ENCODE peak calls at places on chromosome 14, in four cellular contexts. R is H54, X is left cardiac atrium, G is cardiac muscle cell. E is an unnamed sample.

GRCh38 chr14:59175404-59175803 is 13.1 kb upstream of the DAAM1 start:
- DNase-seq in X (no peak), G (no peak), R (no peak), E (no peak)

GRCh38 chr14:50527970-50528369 is 4.4 kb downstream of the MAP4K5 start:
- DNase-seq in G (no peak), X (no peak), R (no peak), E (no peak)

GRCh38 chr14:92389598-92390126 is 66.7 kb downstream of the SLC24A4 start:
- DNase-seq in G (no peak), R (no peak), X (no peak), E (no peak)

GRCh38 chr14:99910337-99911268 is 117.4 kb downstream of the EML1 start:
- DNase-seq in G (no peak), R (peak), X (no peak), E (peak)

GRCh38 chr14:76382495-76382832 is 6.5 kb downstream of the ESRRB start:
- DNase-seq in X (no peak), G (no peak), R (no peak), E (no peak)

GRCh38 chr14:88002421-88002820 is 2.5 kb upstream of the GPR65 start:
- DNase-seq in G (no peak), R (no peak), X (no peak), E (no peak)

GRCh38 chr14:59187802-59188460 is 536 bp upstream of the DAAM1 start:
- DNase-seq in X (peak), R (no peak), G (peak), E (peak)

GRCh38 chr14:76123426-76124095 is 28.2 kb upstream of the GPATCH2L start:
- DNase-seq in R (no peak), G (no peak), X (no peak), E (no peak)

GRCh38 chr14:61342486-61342885 is 21.1 kb downstream of the PRKCH start:
- DNase-seq in G (no peak), R (no peak), X (peak), E (no peak)

GRCh38 chr14:31025335-31026075 is at the start of gene AP4S1:
- DNase-seq in X (peak), R (peak), G (peak), E (no peak)

GRCh38 chr14:86124328-86124727 is 594.4 kb downstream of the FLRT2 start:
- DNase-seq in G (no peak), R (no peak), X (no peak), E (no peak)

GRCh38 chr14:38948171-38948570 is 154.9 kb downstream of the SEC23A start:
- DNase-seq in G (no peak), X (no peak), R (no peak), E (no peak)

GRCh38 chr14:90344920-90345557 is 13.3 kb upstream of the NRDE2 start:
- DNase-seq in G (no peak), R (no peak), X (no peak), E (no peak)

GRCh38 chr14:99229654-99230215 is 42.3 kb downstream of the BCL11B start:
- DNase-seq in G (no peak), R (no peak), X (no peak), E (no peak)

GRCh38 chr14:64501326-64502171 is 2.1 kb downstream of the ZBTB25 start:
- DNase-seq in G (no peak), R (peak), X (peak), E (no peak)

GRCh38 chr14:67410313-67410712 is 1.7 kb downstream of the PLEK2 start:
- DNase-seq in X (no peak), G (no peak), R (no peak), E (no peak)

GRCh38 chr14:99952039-99952438 is 113.2 kb upstream of the EVL start:
- DNase-seq in X (no peak), R (no peak), G (no peak), E (no peak)

GRCh38 chr14:104821971-104822608 is 21.2 kb downstream of the ZBTB42 start:
- DNase-seq in G (no peak), X (no peak), R (no peak), E (no peak)

GRCh38 chr14:106556665-106557289 is 1030.4 kb downstream of the TMEM121 start:
- DNase-seq in R (peak), X (no peak), G (no peak), E (no peak)

GRCh38 chr14:98909251-98909944 is 362.6 kb downstream of the BCL11B start:
- DNase-seq in G (no peak), R (peak), X (no peak), E (no peak)

GRCh38 chr14:49579841-49580240 is 6.3 kb downstream of the RPS29 start:
- DNase-seq in G (no peak), R (no peak), X (no peak), E (no peak)

GRCh38 chr14:70907172-70907995 is at the start of gene PCNX1:
- DNase-seq in R (peak), G (peak), X (peak), E (peak)

GRCh38 chr14:20164462-20164861 is 25.8 kb downstream of the OR4N5 start:
- DNase-seq in X (no peak), G (no peak), R (no peak), E (no peak)

GRCh38 chr14:103061482-103061976 is 4.2 kb upstream of the CDC42BPB start:
- DNase-seq in G (no peak), X (no peak), R (no peak), E (no peak)

GRCh38 chr14:70416717-70417349 is at the start of gene SYNJ2BP:
- DNase-seq in X (peak), R (peak), G (peak), E (peak)

GRCh38 chr14:72745991-72746980 is 147.6 kb downstream of the DPF3 start:
- DNase-seq in R (peak), X (no peak), G (no peak), E (peak)

GRCh38 chr14:49926803-49927202 is 33.9 kb downstream of the ARF6 start:
- DNase-seq in R (no peak), G (no peak), X (no peak), E (no peak)

GRCh38 chr14:88541324-88541723 is 13.5 kb downstream of the PTPN21 start:
- DNase-seq in G (no peak), X (no peak), R (no peak), E (no peak)

GRCh38 chr14:51448831-51449665 is 202.7 kb upstream of the FRMD6 start:
- DNase-seq in G (no peak), X (no peak), R (no peak), E (peak)

GRCh38 chr14:71130491-71131179 is 223.4 kb downstream of the PCNX1 start:
- DNase-seq in X (no peak), R (no peak), G (no peak), E (no peak)

GRCh38 chr14:67173719-67174118 is 15.5 kb upstream of the GARIN2 start:
- DNase-seq in X (no peak), G (no peak), R (no peak), E (no peak)

GRCh38 chr14:62308927-62309326 is 546.7 kb downstream of the SNAPC1 start:
- DNase-seq in R (no peak), G (no peak), X (no peak), E (no peak)

GRCh38 chr14:43692706-43693105 is 814.4 kb downstream of the FSCB start:
- DNase-seq in X (no peak), G (no peak), R (no peak), E (no peak)

GRCh38 chr14:56816575-56817391 is 6.5 kb upstream of the OTX2 start:
- DNase-seq in X (no peak), G (peak), R (no peak), E (peak)

GRCh38 chr14:89926709-89927108 is 27.8 kb downstream of the EFCAB11 start:
- DNase-seq in R (no peak), G (no peak), X (no peak), E (no peak)

GRCh38 chr14:68190032-68190431 is 370.5 kb downstream of the RAD51B start:
- DNase-seq in R (no peak), G (no peak), X (no peak), E (no peak)

GRCh38 chr14:52829527-52829926 is 38.1 kb upstream of the GNPNAT1 start:
- DNase-seq in R (no peak), G (no peak), X (no peak), E (no peak)

GRCh38 chr14:92635031-92635430 is 113.4 kb downstream of the LGMN start:
- DNase-seq in R (no peak), G (no peak), X (no peak), E (no peak)

GRCh38 chr14:60102389-60102788 is 10.7 kb downstream of the PCNX4 start:
- DNase-seq in X (no peak), G (no peak), R (no peak), E (no peak)

GRCh38 chr14:80850197-80850814 is 91.2 kb downstream of the CEP128 start:
- DNase-seq in R (no peak), G (peak), X (no peak), E (no peak)

E was measured in NCI-H524 treated with DMSO at 0.1 percent for 48 hours.